ENCODE peak calls at places on chromosome 1, in seven cellular contexts. A, S, E, X, I, R and P are unnamed samples.

GRCh38 chr1:193019442-193020026 is 39.6 kb downstream of the UCHL5 start:
- DNase-seq in A (peak), X (peak), S (no peak), R (peak), I (no peak), E (peak), P (peak)

GRCh38 chr1:211874521-211875347 is 44.2 kb upstream of the LPGAT1 start:
- DNase-seq in X (no peak), I (no peak), R (no peak), S (no peak), E (no peak), A (no peak), P (no peak)

GRCh38 chr1:171740987-171741871 is 636 bp downstream of the VAMP4 start:
- DNase-seq in E (peak), X (peak), A (peak), S (peak), I (peak), R (peak), P (peak)

GRCh38 chr1:206725053-206725963 is 40.6 kb downstream of the MAPKAPK2 start:
- DNase-seq in I (no peak), A (peak), E (no peak), S (peak), R (peak), X (peak), P (no peak)

GRCh38 chr1:3821004-3821933 is 25.0 kb upstream of the LRRC47 start:
- DNase-seq in S (no peak), E (no peak), I (no peak), A (no peak), R (no peak), X (peak), P (no peak)

GRCh38 chr1:53330819-53331218 is 2.9 kb upstream of the LRP8 start:
- DNase-seq in X (no peak), E (no peak), I (no peak), S (no peak), R (no peak), A (no peak), P (no peak)

GRCh38 chr1:174580801-174581200 is 133.0 kb downstream of the GPR52 start:
- DNase-seq in X (no peak), E (no peak), A (no peak), R (no peak), S (no peak), I (no peak), P (no peak)

GRCh38 chr1:77350012-77350411 is 68.2 kb downstream of the AK5 start:
- DNase-seq in X (no peak), I (no peak), S (no peak), E (no peak), A (no peak), R (no peak), P (no peak)